ENCODE peak calls at places on chromosomes 3 and 15, in ten cellular contexts. B is CD8-positive, alpha-beta T cell; Y is upper lobe of left lung; R is lower lobe of right lung; L is fibroblast of lung; X is uterus; M is upper lobe of right lung; G is body of pancreas; O is breast epithelium; Q is adrenal gland. F is an unnamed sample.

GRCh38 chr3:165835431-165835830 is 1.8 kb downstream of the BCHE start:
- DNase-seq in B (no peak), Y (no peak), R (no peak), L (no peak), X (no peak), M (no peak), G (no peak), O (no peak), Q (no peak), F (no peak)

GRCh38 chr3:8301977-8302589 is 199.5 kb upstream of the LMCD1 start:
- DNase-seq in B (no peak), Y (no peak), R (no peak), L (peak; percentile 46), X (no peak), M (no peak), G (no peak), O (no peak), Q (no peak), F (no peak)

GRCh38 chr3:73080201-73080966 is 18.9 kb downstream of the EBLN2 start:
- DNase-seq in B (no peak), Y (no peak), R (no peak), L (no peak), X (no peak), M (no peak), G (no peak), O (no peak), Q (no peak), F (no peak)

GRCh38 chr15:65870889-65871533 is 1.7 kb downstream of the RAB11A start:
- DNase-seq in B (no peak), Y (no peak), R (no peak), L (peak; percentile 72), X (no peak), M (no peak), G (no peak), O (no peak), Q (no peak), F (no peak)

GRCh38 chr3:150022406-150023238 is 51.9 kb upstream of the PFN2 start:
- DNase-seq in B (no peak), Y (no peak), R (no peak), L (peak; percentile 52), X (no peak), M (no peak), G (no peak), O (no peak), Q (no peak), F (no peak)

GRCh38 chr3:17443142-17443541 is 299.3 kb downstream of the TBC1D5 start:
- DNase-seq in B (no peak), Y (no peak), R (no peak), L (no peak), X (no peak), M (no peak), G (no peak), O (no peak), Q (no peak), F (no peak)

GRCh38 chr3:36890261-36890660 is 54.6 kb downstream of the TRANK1 start:
- DNase-seq in B (no peak), Y (no peak), R (no peak), L (no peak), X (no peak), M (no peak), G (no peak), O (no peak), Q (no peak), F (no peak)

GRCh38 chr15:78712797-78713515 is 71.9 kb upstream of the CHRNB4 start:
- DNase-seq in B (no peak), Y (no peak), R (no peak), L (no peak), X (no peak), M (no peak), G (no peak), O (no peak), Q (no peak), F (no peak)

GRCh38 chr3:64262574-64263114 is 37.4 kb upstream of the PRICKLE2 start:
- DNase-seq in B (no peak), Y (no peak), R (no peak), L (no peak), X (no peak), M (no peak), G (no peak), O (no peak), Q (no peak), F (no peak)

GRCh38 chr3:141201122-141201521 is 30.5 kb upstream of the PXYLP1 start:
- DNase-seq in B (no peak), Y (peak; percentile 5), R (no peak), L (no peak), X (no peak), M (no peak), G (no peak), O (no peak), Q (no peak), F (no peak)

GRCh38 chr3:111956995-111957736 is 21.7 kb upstream of the ABHD10 start:
- DNase-seq in B (no peak), Y (no peak), R (no peak), L (no peak), X (no peak), M (no peak), G (no peak), O (no peak), Q (no peak), F (no peak)

GRCh38 chr15:68417897-68418296 is 14.1 kb downstream of the ITGA11 start:
- DNase-seq in B (no peak), Y (no peak), R (no peak), L (peak; percentile 72), X (peak; percentile 17), M (no peak), G (no peak), O (no peak), Q (peak; percentile 6), F (no peak)

GRCh38 chr15:97174886-97175540 is 785.5 kb upstream of the ARRDC4 start:
- DNase-seq in B (no peak), Y (no peak), R (no peak), L (no peak), X (no peak), M (no peak), G (no peak), O (no peak), Q (no peak), F (no peak)

GRCh38 chr15:26773485-26773877 is 615 bp upstream of the GABRB3 start:
- DNase-seq in B (no peak), Y (no peak), R (no peak), L (no peak), X (no peak), M (no peak), G (no peak), O (no peak), Q (no peak), F (no peak)

GRCh38 chr15:73782339-73782979 is 29.3 kb upstream of the INSYN1 start:
- DNase-seq in B (no peak), Y (no peak), R (no peak), L (no peak), X (no peak), M (no peak), G (no peak), O (no peak), Q (no peak), F (no peak)

GRCh38 chr15:70427120-70427519 is 329.4 kb upstream of the TLE3 start:
- DNase-seq in B (no peak), Y (no peak), R (no peak), L (no peak), X (no peak), M (no peak), G (no peak), O (peak; percentile 30), Q (no peak), F (no peak)
- TF ChIP-seq CTCF in B (no peak), Y (no peak), R (no peak), L (no peak), X (no peak), M (no peak), G (no peak), O (no peak), Q (no peak), F (no peak)

GRCh38 chr3:120506828-120507774 is 56.3 kb upstream of the FSTL1 start:
- DNase-seq in B (no peak), Y (no peak), R (no peak), L (peak; percentile 53), X (peak; percentile 60), M (no peak), G (peak; percentile 46), O (no peak), Q (peak; percentile 67), F (peak; percentile 48)

GRCh38 chr3:120503727-120504616 is 53.2 kb upstream of the FSTL1 start:
- DNase-seq in B (no peak), Y (no peak), R (no peak), L (no peak), X (no peak), M (no peak), G (no peak), O (no peak), Q (no peak), F (no peak)

GRCh38 chr3:120502116-120502515 is 51.3 kb upstream of the FSTL1 start:
- DNase-seq in B (no peak), Y (no peak), R (no peak), L (no peak), X (no peak), M (no peak), G (no peak), O (no peak), Q (no peak), F (no peak)

GRCh38 chr3:120506076-120506827 is 55.5 kb upstream of the FSTL1 start:
- DNase-seq in B (no peak), Y (no peak), R (no peak), L (peak; percentile 79), X (no peak), M (no peak), G (no peak), O (no peak), Q (no peak), F (no peak)
- H3K4me3 ChIP-seq in B (no peak overlapping the region), Y (no peak overlapping the region), R (no peak overlapping the region), L (no peak overlapping the region), X (no peak overlapping the region), M (no peak overlapping the region), G (no peak overlapping the region), O (no peak overlapping the region), Q (no peak overlapping the region), F (no peak overlapping the region)

GRCh38 chr3:11602441-11602840 is 41.3 kb downstream of the VGLL4 start:
- DNase-seq in B (no peak), Y (no peak), R (no peak), L (no peak), X (no peak), M (no peak), G (no peak), O (no peak), Q (no peak), F (no peak)
- H3K27ac ChIP-seq in B (no peak overlapping the region), Y (peak overlapping the region; percentile 79), R (peak overlapping the region; percentile 41), L (peak overlapping the region; percentile 97), X (peak overlapping the region; percentile 94), M (no peak overlapping the region), G (peak overlapping the region; percentile 74), O (peak overlapping the region; percentile 91), Q (no peak overlapping the region), F (peak overlapping the region; percentile 84)

DNA sequence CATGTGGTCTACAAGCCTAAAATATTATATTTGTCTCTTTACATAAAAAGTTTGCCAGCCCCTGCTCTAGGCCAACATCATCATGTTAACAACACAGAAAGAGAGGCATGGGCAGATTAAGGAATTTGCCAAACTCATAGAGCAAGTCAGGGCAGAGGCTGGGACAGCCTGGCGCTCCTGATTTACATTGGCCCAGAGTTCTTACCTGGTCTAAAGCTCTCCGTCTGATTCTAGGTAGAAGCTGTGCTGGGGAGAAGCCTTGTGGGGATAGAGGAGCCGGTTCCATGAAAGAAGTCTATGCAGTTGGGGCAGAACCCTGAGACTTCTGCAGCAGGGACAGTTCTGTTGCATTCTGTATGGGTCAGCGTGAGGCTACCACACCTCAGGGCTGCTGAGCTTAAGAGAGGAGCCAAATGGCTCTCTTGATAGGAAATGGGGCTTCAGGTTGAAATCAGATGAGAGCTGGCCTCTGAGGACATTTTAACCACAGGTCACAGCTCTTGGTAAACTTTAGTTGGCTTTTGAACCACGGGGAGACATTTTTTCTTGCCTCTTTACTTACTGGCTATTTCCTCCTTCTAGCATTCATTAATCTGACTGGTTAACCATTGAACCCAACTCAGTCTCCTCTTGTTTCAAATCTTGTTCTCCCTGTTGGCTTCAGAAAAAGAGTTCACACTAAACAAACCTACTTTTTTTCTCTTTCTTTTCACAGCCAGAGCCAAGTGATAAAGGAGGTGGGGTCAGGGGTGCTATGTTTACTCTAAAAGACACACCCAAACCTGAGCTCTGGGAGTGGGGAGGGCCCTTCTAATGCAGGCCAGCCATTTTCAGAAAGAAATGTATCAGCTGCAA is 250.7 kb downstream of the OPA1 start:
- DNase-seq in B (no peak), Y (no peak), R (no peak), L (no peak), X (no peak), M (no peak), G (peak; percentile 91), O (no peak), Q (no peak), F (no peak)
- TF ChIP-seq CTCF in B (no peak), Y (no peak), R (no peak), L (no peak), X (no peak), M (no peak), G (no peak), O (no peak), Q (no peak), F (no peak)